ENCODE peak calls at places on chromosomes 6 and 20, in four cellular contexts. One of them, this sample, is unnamed. For H3K36me3 and H3K9me3, the result is how much of the 10 kb centered on the place peaks cover.

GRCh38 chr6:41697902-41698349 is 37.5 kb downstream of the TFEB start:
- DNase-seq in kidney: no peak
- DNase-seq in cardiac muscle cell: no peak
- DNase-seq in thoracic aorta: no peak
- DNase-seq in this sample: no peak

GRCh38 chr20:62387219-62387913 is 463 bp downstream of the RPS21 start:
- DNase-seq in kidney: no peak
- DNase-seq in cardiac muscle cell: no peak
- DNase-seq in thoracic aorta: no peak
- DNase-seq in this sample: no peak

GRCh38 chr6:87393026-87393622 is 14.6 kb upstream of the CFAP206 start:
- DNase-seq in kidney: no peak
- DNase-seq in cardiac muscle cell: peak
- DNase-seq in thoracic aorta: no peak
- DNase-seq in this sample: no peak

GRCh38 chr20:25053207-25054132 is 4.5 kb downstream of the ACSS1 start:
- DNase-seq in kidney: peak
- DNase-seq in cardiac muscle cell: no peak
- DNase-seq in thoracic aorta: no peak
- DNase-seq in this sample: no peak

GRCh38 chr6:8027965-8028651 is 36.1 kb downstream of the BLOC1S5 start:
- DNase-seq in thoracic aorta: no peak
- DNase-seq in kidney: no peak
- DNase-seq in cardiac muscle cell: no peak
- DNase-seq in this sample: no peak

GRCh38 chr20:10240655-10241054 is 22.0 kb downstream of the SNAP25 start:
- DNase-seq in cardiac muscle cell: no peak
- DNase-seq in thoracic aorta: no peak
- DNase-seq in kidney: no peak
- DNase-seq in this sample: no peak

GRCh38 chr6:139376604-139377218 is 2.3 kb upstream of the CITED2 start:
- DNase-seq in cardiac muscle cell: peak
- DNase-seq in thoracic aorta: no peak
- DNase-seq in kidney: no peak
- DNase-seq in this sample: peak

GRCh38 chr20:56828402-56828801 is 199.3 kb downstream of the TFAP2C start:
- DNase-seq in thoracic aorta: no peak
- DNase-seq in kidney: no peak
- DNase-seq in cardiac muscle cell: no peak
- DNase-seq in this sample: no peak

GRCh38 chr6:53813096-53813495 is 18.3 kb downstream of the LRRC1 start:
- DNase-seq in cardiac muscle cell: no peak
- DNase-seq in kidney: no peak
- DNase-seq in thoracic aorta: no peak
- DNase-seq in this sample: no peak

GRCh38 chr6:133062702-133063319 is 178.3 kb upstream of the EYA4 start:
- DNase-seq in cardiac muscle cell: no peak
- DNase-seq in kidney: no peak
- DNase-seq in thoracic aorta: no peak
- DNase-seq in this sample: peak

GRCh38 chr20:8132632-8133587 is 844 bp downstream of the PLCB1 start:
- DNase-seq in cardiac muscle cell: peak
- DNase-seq in kidney: peak
- DNase-seq in thoracic aorta: no peak
- DNase-seq in this sample: peak

GRCh38 chr6:3813150-3813780 is 35.9 kb upstream of the FAM50B start:
- DNase-seq in cardiac muscle cell: no peak
- DNase-seq in thoracic aorta: no peak
- DNase-seq in kidney: peak
- DNase-seq in this sample: no peak

GRCh38 chr6:127190552-127190951 is 72.1 kb downstream of the RSPO3 start:
- DNase-seq in cardiac muscle cell: peak
- DNase-seq in thoracic aorta: no peak
- DNase-seq in kidney: no peak
- DNase-seq in this sample: no peak

GRCh38 chr20:62918830-62919229 is 7.5 kb downstream of the DIDO1 start:
- DNase-seq in kidney: no peak
- DNase-seq in cardiac muscle cell: no peak
- DNase-seq in thoracic aorta: no peak
- DNase-seq in this sample: no peak

GRCh38 chr20:45985573-45985972 is 13.6 kb upstream of the ZNF335 start:
- DNase-seq in kidney: peak
- DNase-seq in thoracic aorta: no peak
- DNase-seq in cardiac muscle cell: no peak
- DNase-seq in this sample: peak

GRCh38 chr6:42766163-42766670 is 15.6 kb upstream of the BICRAL start:
- DNase-seq in thoracic aorta: no peak
- DNase-seq in kidney: no peak
- DNase-seq in cardiac muscle cell: no peak
- DNase-seq in this sample: no peak

GRCh38 chr6:169866668-169867521 is 115.5 kb downstream of the ERMARD start:
- DNase-seq in thoracic aorta: no peak
- DNase-seq in kidney: no peak
- DNase-seq in cardiac muscle cell: no peak
- DNase-seq in this sample: no peak

GRCh38 chr20:58868795-58869194 is 16.3 kb downstream of the GNAS start:
- DNase-seq in thoracic aorta: no peak
- DNase-seq in kidney: no peak
- DNase-seq in cardiac muscle cell: no peak
- DNase-seq in this sample: no peak

GRCh38 chr6:88586371-88587157 is 376.9 kb downstream of the RNGTT start:
- DNase-seq in thoracic aorta: peak
- DNase-seq in kidney: no peak
- DNase-seq in cardiac muscle cell: no peak
- DNase-seq in this sample: no peak

GRCh38 chr20:389220-389619 is 8.7 kb downstream of the TRIB3 start:
- DNase-seq in kidney: no peak
- DNase-seq in cardiac muscle cell: no peak
- DNase-seq in thoracic aorta: no peak
- DNase-seq in this sample: no peak

GRCh38 chr20:21529863-21530262 is 16.0 kb upstream of the NKX2-2 start:
- DNase-seq in thoracic aorta: no peak
- DNase-seq in kidney: no peak
- DNase-seq in cardiac muscle cell: no peak
- DNase-seq in this sample: no peak

GRCh38 chr6:24778121-24778520 is 3.4 kb downstream of the GMNN start:
- DNase-seq in cardiac muscle cell: no peak
- DNase-seq in thoracic aorta: no peak
- DNase-seq in kidney: no peak
- DNase-seq in this sample: no peak

GRCh38 chr6:111971181-111971829 is 82.6 kb upstream of the CCN6 start:
- DNase-seq in cardiac muscle cell: peak
- DNase-seq in kidney: no peak
- DNase-seq in thoracic aorta: no peak
- DNase-seq in this sample: no peak

GRCh38 chr6:6712258-6712978 is 123.9 kb downstream of the LY86 start:
- DNase-seq in cardiac muscle cell: no peak
- DNase-seq in kidney: no peak
- DNase-seq in thoracic aorta: no peak
- DNase-seq in this sample: peak

GRCh38 chr20:40890635-40891034 is 138.0 kb upstream of the TOP1 start:
- DNase-seq in cardiac muscle cell: no peak
- DNase-seq in thoracic aorta: no peak
- DNase-seq in kidney: no peak
- DNase-seq in this sample: no peak

GRCh38 chr20:8153281-8153908 is 21.3 kb downstream of the PLCB1 start:
- DNase-seq in thoracic aorta: no peak
- DNase-seq in cardiac muscle cell: peak
- DNase-seq in kidney: no peak
- DNase-seq in this sample: no peak

GRCh38 chr20:3563548-3564177 is 92.8 kb downstream of the ATRN start:
- DNase-seq in cardiac muscle cell: peak
- DNase-seq in thoracic aorta: no peak
- DNase-seq in kidney: no peak
- DNase-seq in this sample: no peak

DNA sequence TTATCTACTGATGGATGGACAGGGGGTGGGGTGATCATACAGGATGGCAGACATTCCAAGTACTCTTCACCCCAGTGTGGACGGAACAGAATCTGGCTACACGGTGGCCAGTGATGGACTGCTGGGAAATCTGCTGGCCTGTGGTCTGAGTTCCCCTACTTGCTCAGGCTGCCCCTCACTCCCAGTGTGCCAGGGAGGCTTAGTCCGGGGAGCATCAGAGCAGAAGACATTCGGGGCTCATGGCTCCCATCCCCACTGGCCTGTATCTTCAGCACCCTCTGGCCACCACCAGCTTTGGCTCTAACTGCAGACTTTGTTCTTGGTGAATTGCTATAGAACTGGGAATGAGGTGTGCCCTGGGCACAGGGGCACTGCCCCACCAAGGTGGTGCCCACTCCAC is 15.3 kb downstream of the TLDC2 start:
- DNase-seq in cardiac muscle cell: no peak
- DNase-seq in kidney: no peak
- DNase-seq in thoracic aorta: no peak
- DNase-seq in this sample: no peak
- H3K36me3 ChIP-seq in cardiac muscle cell: under half
- H3K36me3 ChIP-seq in kidney: under half
- H3K36me3 ChIP-seq in thoracic aorta: under half
- H3K36me3 ChIP-seq in this sample: under half

DNA sequence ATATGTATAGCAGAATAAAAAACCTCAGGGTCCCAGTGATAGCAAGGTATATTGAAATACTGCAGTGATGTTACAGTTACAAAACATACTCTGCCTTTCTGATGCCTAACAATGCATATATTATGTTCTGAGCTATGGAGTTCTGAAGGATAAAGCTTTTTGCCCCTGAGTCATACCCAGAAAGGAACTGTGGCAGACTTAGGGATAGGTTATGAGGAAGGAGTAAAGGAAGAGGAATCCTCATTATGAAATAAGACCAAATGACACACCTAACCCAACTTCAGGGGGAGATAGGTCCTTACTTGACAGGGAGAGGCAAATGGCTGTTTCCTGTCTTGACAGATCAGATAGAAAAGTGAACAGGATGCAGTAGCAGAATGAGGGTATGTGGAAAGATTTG is 940.6 kb upstream of the FLRT3 start:
- DNase-seq in cardiac muscle cell: no peak
- DNase-seq in thoracic aorta: no peak
- DNase-seq in kidney: no peak
- DNase-seq in this sample: no peak
- H3K9me3 ChIP-seq in cardiac muscle cell: under half
- H3K9me3 ChIP-seq in thoracic aorta: under half
- H3K9me3 ChIP-seq in kidney: under half
- H3K9me3 ChIP-seq in this sample: under half

DNA sequence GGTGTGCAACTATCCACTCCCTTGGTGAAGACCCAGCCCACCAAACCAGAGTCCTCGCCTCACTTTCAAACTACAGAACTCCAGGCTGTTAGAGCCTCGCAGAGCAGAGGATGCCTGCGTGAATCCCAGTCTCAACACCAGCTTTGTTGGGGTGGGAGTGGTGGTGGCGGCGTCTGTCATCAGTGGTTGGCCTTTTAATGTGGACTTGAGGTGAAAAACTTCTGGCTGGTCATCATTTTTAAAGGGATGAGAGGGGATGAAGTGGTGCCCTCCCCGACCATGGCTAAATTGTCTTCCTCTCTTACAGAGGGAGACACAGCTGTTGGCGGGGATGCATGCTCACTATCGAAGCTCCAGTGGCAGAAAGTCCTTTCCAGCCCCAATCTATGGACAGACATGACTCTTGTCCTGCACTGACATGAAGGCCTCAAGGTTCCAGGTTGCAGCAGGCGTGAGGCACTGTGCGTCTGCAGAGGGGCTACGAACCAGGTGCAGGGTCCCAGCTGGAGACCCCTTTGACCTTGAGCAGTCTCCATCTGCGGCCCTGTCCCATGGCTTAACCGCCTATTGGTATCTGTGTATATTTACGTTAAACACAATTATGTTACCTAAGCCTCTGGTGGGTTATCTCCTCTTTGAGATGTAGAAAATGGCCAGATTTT is 54.8 kb downstream of the EZR start:
- DNase-seq in cardiac muscle cell: no peak
- DNase-seq in thoracic aorta: no peak
- DNase-seq in kidney: no peak
- DNase-seq in this sample: no peak
- H3K36me3 ChIP-seq in cardiac muscle cell: under half
- H3K36me3 ChIP-seq in thoracic aorta: under half
- H3K36me3 ChIP-seq in kidney: under half
- H3K36me3 ChIP-seq in this sample: under half

DNA sequence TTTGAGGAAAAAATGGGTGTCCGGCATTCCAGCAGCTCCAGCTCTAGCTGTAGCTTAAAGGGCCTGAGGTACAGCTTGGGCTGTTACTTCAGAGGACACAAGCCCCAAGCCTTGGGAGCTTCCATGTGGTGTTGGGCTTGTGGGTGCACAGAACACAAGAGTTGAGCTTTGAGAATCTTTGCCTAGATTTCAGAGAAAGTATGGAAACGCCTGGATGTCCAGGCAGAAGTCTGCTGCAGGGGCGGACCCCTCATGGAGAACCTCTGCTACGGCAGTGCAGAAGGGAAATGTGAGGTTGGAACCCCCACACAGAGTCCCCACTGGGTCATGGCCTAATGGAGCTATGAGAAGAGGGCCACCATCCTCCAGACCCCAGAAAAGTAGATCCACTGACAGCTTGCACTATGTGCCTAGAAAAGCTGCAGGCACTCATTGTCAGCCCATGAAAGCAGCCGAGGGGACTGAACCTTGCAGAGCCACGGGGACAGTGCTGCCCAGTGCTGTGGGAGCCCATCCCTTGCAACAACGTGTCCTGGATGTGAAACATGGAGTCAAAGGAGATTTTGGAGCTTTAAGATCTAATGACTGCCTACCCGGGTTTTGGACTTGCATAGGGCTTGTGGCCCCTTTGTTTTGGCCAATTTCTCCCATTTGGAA is 90.6 kb downstream of the QKI start:
- DNase-seq in cardiac muscle cell: no peak
- DNase-seq in thoracic aorta: no peak
- DNase-seq in kidney: no peak
- DNase-seq in this sample: no peak
- H3K9me3 ChIP-seq in cardiac muscle cell: under half
- H3K9me3 ChIP-seq in thoracic aorta: under half
- H3K9me3 ChIP-seq in kidney: under half
- H3K9me3 ChIP-seq in this sample: under half